ENCODE peak calls at places on chromosomes 16 and 17, in six cellular contexts. L is effector memory CD4-positive, alpha-beta T cell; R is lower lobe of right lung; A is adrenal gland; X is OCI-LY7; C is K562. I is an unnamed sample.

GRCh38 chr16:49952386-49952785 is 72.6 kb upstream of the CNEP1R1 start:
- DNase-seq in L (no peak), R (no peak), A (no peak), X (no peak), C (no peak), I (no peak)

GRCh38 chr17:67244621-67245072 is 349 bp downstream of the HELZ start:
- DNase-seq in L (no peak), R (peak; percentile 51), A (no peak), X (no peak), C (peak; percentile 76), I (peak; percentile 15)

GRCh38 chr16:66154801-66155200 is 211.7 kb upstream of the CDH5 start:
- DNase-seq in L (no peak), R (no peak), A (no peak), X (no peak), C (no peak), I (no peak)

GRCh38 chr17:28592260-28592659 is 6.6 kb downstream of the SPAG5 start:
- DNase-seq in L (no peak), R (no peak), A (no peak), X (no peak), C (no peak), I (no peak)

GRCh38 chr17:83126275-83126930 is 47.0 kb downstream of the METRNL start:
- DNase-seq in L (no peak), R (peak; percentile 38), A (no peak), X (no peak), C (peak; percentile 56), I (no peak)

GRCh38 chr16:10931133-10931532 is 11.1 kb downstream of the DEXI start:
- DNase-seq in L (no peak), R (no peak), A (no peak), X (no peak), C (no peak), I (no peak)

GRCh38 chr16:82037666-82038065 is 2.6 kb downstream of the HSD17B2 start:
- DNase-seq in L (no peak), R (no peak), A (no peak), X (no peak), C (no peak), I (no peak)

GRCh38 chr17:6554871-6555330 is 1.5 kb downstream of the PITPNM3 start:
- DNase-seq in L (no peak), R (no peak), A (no peak), X (no peak), C (no peak), I (no peak)

GRCh38 chr16:85134076-85134793 is 22.0 kb upstream of the CIBAR2 start:
- DNase-seq in L (no peak), R (no peak), A (no peak), X (no peak), C (no peak), I (no peak)

GRCh38 chr16:81905277-81905676 is 106.0 kb downstream of the SDR42E1 start:
- DNase-seq in L (no peak), R (no peak), A (no peak), X (no peak), C (no peak), I (no peak)

GRCh38 chr17:11122908-11123307 is 118.1 kb upstream of the SHISA6 start:
- DNase-seq in L (no peak), R (no peak), A (peak; percentile 17), X (no peak), C (no peak), I (peak; percentile 78)

GRCh38 chr17:29615048-29615385 is 7.7 kb downstream of the CORO6 start:
- DNase-seq in L (peak; percentile 58), R (peak; percentile 79), A (no peak), X (no peak), C (peak; percentile 47), I (peak; percentile 77)

GRCh38 chr17:49035470-49036269 is 38.5 kb downstream of the IGF2BP1 start:
- DNase-seq in L (peak; percentile 9), R (peak; percentile 47), A (peak; percentile 52), X (peak; percentile 48), C (peak; percentile 64), I (peak; percentile 69)

GRCh38 chr17:59093702-59094231 is 12.9 kb downstream of the TRIM37 start:
- DNase-seq in L (no peak), R (peak; percentile 52), A (peak; percentile 38), X (no peak), C (no peak), I (no peak)

GRCh38 chr17:43983515-43984411 is 20.7 kb upstream of the NAGS start:
- DNase-seq in L (no peak), R (peak; percentile 67), A (no peak), X (no peak), C (peak; percentile 80), I (no peak)

GRCh38 chr16:78516006-78516405 is 416.6 kb downstream of the WWOX start:
- DNase-seq in L (no peak), R (no peak), A (no peak), X (no peak), C (no peak), I (no peak)

GRCh38 chr17:51707216-51707615 is 446.9 kb downstream of the UTP18 start:
- DNase-seq in L (no peak), R (no peak), A (no peak), X (no peak), C (no peak), I (no peak)

GRCh38 chr17:81397314-81398169 is 2.3 kb downstream of the BAHCC1 start:
- DNase-seq in L (no peak), R (no peak), A (peak; percentile 49), X (no peak), C (no peak), I (peak; percentile 75)

GRCh38 chr17:45129940-45130639 is 2.2 kb downstream of the PLCD3 start:
- DNase-seq in L (no peak), R (no peak), A (peak; percentile 86), X (no peak), C (no peak), I (no peak)

GRCh38 chr16:7364054-7364407 is 31.4 kb downstream of the RBFOX1 start:
- DNase-seq in L (no peak), R (no peak), A (peak; percentile 20), X (no peak), C (no peak), I (no peak)

GRCh38 chr16:49876716-49877129 is 20.8 kb upstream of the ZNF423 start:
- DNase-seq in L (no peak), R (peak; percentile 73), A (peak; percentile 62), X (no peak), C (peak; percentile 91), I (peak; percentile 94)

GRCh38 chr17:49504369-49504768 is 9.3 kb downstream of the NGFR start:
- DNase-seq in L (no peak), R (no peak), A (no peak), X (no peak), C (no peak), I (no peak)

GRCh38 chr17:47797797-47798196 is 23.8 kb downstream of the OSBPL7 start:
- DNase-seq in L (no peak), R (no peak), A (no peak), X (peak; percentile 6), C (no peak), I (no peak)

GRCh38 chr17:17387017-17387416 is 83.8 kb downstream of the NT5M start:
- DNase-seq in L (no peak), R (no peak), A (no peak), X (no peak), C (no peak), I (no peak)

GRCh38 chr16:14196011-14196410 is 124.9 kb downstream of the MRTFB start:
- DNase-seq in L (no peak), R (no peak), A (peak; percentile 57), X (peak; percentile 10), C (no peak), I (no peak)

GRCh38 chr16:16107839-16108238 is 115.5 kb downstream of the ABCC6 start:
- DNase-seq in L (no peak), R (no peak), A (peak; percentile 37), X (no peak), C (no peak), I (no peak)

GRCh38 chr17:19386974-19387920 is at the start of gene MFAP4:
- DNase-seq in L (no peak), R (no peak), A (peak; percentile 86), X (no peak), C (no peak), I (peak; percentile 82)

GRCh38 chr16:4508806-4509205 is 29.8 kb downstream of the CDIP1 start:
- DNase-seq in L (no peak), R (no peak), A (no peak), X (no peak), C (no peak), I (no peak)
- H3K4me1 ChIP-seq in L (peaks cover 32% of the 10 kb centered on the region), R (peaks cover 41% of the 10 kb centered on the region), A (no peaks in the 10 kb centered on the region), X (peaks cover 21% of the 10 kb centered on the region), C (no peaks in the 10 kb centered on the region), I (peaks cover 10% of the 10 kb centered on the region)

GRCh38 chr16:1681032-1681431 is 3.0 kb downstream of the JPT2 start:
- DNase-seq in L (no peak), R (no peak), A (no peak), X (no peak), C (no peak), I (no peak)
- H3K4me3 ChIP-seq in L (no peak overlapping the region), R (no peak overlapping the region), A (no peak overlapping the region), X (no peak overlapping the region), C (no peak overlapping the region), I (no peak overlapping the region)

DNA sequence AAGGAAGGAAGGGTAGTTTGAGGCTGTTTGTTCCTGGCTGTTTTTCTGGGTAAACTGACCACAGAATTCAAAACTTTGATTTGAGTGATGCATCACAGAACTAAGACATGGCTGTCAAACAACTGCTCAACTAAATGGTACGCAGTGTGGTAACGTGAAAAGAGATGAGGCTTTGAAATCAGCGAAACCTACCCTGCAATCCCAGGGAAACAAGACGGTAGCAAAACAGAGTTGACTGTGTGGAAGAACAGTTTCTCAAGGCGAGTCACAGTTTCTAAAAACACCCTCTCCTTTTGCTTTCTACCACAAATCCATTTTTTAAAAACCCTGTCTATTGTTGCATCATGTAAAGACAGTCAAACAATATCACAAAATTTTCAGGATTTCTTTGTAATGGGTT is 156.0 kb upstream of the MAF start:
- DNase-seq in L (no peak), R (no peak), A (no peak), X (no peak), C (no peak), I (no peak)
- H3K9me3 ChIP-seq in L (no peaks in the 10 kb centered on the region), R (no peaks in the 10 kb centered on the region), A (no peaks in the 10 kb centered on the region), X (no peaks in the 10 kb centered on the region), C (no peaks in the 10 kb centered on the region), I (no peaks in the 10 kb centered on the region)

GRCh38 chr16:2702871-2703745 is 16.9 kb downstream of the PRSS27 start:
- DNase-seq in L (no peak), R (no peak), A (peak; percentile 47), X (no peak), C (no peak), I (peak; percentile 65)

GRCh38 chr16:2701272-2701671 is 18.8 kb downstream of the PRSS27 start:
- DNase-seq in L (no peak), R (no peak), A (no peak), X (no peak), C (no peak), I (peak; percentile 52)

GRCh38 chr16:2701713-2702437 is 18.1 kb downstream of the PRSS27 start:
- DNase-seq in L (no peak), R (no peak), A (no peak), X (no peak), C (no peak), I (peak; percentile 41)

GRCh38 chr16:2700786-2701185 is 18.5 kb downstream of the KCTD5 start:
- DNase-seq in L (no peak), R (no peak), A (no peak), X (no peak), C (no peak), I (peak; percentile 38)

DNA sequence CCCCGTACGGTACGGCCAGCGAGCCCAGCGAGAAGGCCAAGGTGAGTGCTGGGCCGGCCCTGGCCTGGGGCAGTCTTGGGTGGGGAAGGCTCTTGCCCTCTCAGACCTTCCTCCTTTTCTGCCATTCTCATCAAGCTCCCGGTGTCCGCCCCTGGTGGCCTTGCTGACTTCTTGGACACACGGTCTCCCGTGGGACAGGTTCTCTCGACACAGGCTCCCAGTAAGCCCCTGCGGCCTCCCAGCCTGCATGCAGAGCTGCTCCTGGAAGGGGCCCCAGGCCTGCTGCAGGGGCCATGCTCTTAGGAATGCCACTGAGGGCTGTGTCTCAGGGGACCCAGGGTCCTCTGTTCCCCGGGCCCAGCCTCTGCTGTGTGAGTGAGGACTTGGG is 17.6 kb downstream of the PRSS27 start:
- DNase-seq in L (no peak), R (no peak), A (no peak), X (no peak), C (no peak), I (peak; percentile 13)
- H3K4me1 ChIP-seq in L (no peaks in the 10 kb centered on the region), R (no peaks in the 10 kb centered on the region), A (no peaks in the 10 kb centered on the region), X (no peaks in the 10 kb centered on the region), C (no peaks in the 10 kb centered on the region), I (no peaks in the 10 kb centered on the region)